ENCODE peak calls at places on chromosomes 7 and 10, in seven cellular contexts. W is activated T-cell treated with anti-CD3 and anti-CD28 coated beads for 1 hour, V is NCI-H1105, B is cerebellar nuclear complex, L is MV-4-11, U is HS-5, S is endothelial cell. Z is an unnamed sample.

GRCh38 chr7:38375453-38375852 is 102.0 kb upstream of the TARP start:
- DNase-seq in U (no peak), L (no peak), V (no peak), S (no peak), B (peak; percentile 33), W (no peak), Z (no peak)

GRCh38 chr10:78028438-78029293 is 649 bp downstream of the POLR3A start:
- DNase-seq in V (no peak), L (no peak), W (peak; percentile 4), S (peak; percentile 25), B (no peak), U (no peak), Z (peak; percentile 59)

GRCh38 chr7:98686466-98687080 is 69.5 kb downstream of the NPTX2 start:
- DNase-seq in S (no peak), V (no peak), L (no peak), B (no peak), W (no peak), U (no peak), Z (no peak)

GRCh38 chr10:7153750-7154149 is 257.1 kb downstream of the SFMBT2 start:
- DNase-seq in S (no peak), U (peak; percentile 5), V (no peak), B (no peak), L (no peak), W (no peak), Z (no peak)

GRCh38 chr7:39217752-39218151 is 240.0 kb downstream of the POU6F2 start:
- DNase-seq in B (no peak), S (no peak), W (no peak), U (no peak), V (no peak), L (no peak), Z (no peak)

GRCh38 chr7:44275829-44276570 is 49.4 kb downstream of the CAMK2B start:
- DNase-seq in V (no peak), W (no peak), U (no peak), L (no peak), S (peak; percentile 52), B (no peak), Z (no peak)

GRCh38 chr10:62231371-62231770 is 37.3 kb downstream of the RTKN2 start:
- DNase-seq in U (peak; percentile 82), S (no peak), L (no peak), V (no peak), B (no peak), W (no peak), Z (peak; percentile 66)

GRCh38 chr7:99210265-99210970 is 2.5 kb upstream of the KPNA7 start:
- DNase-seq in U (no peak), W (no peak), B (no peak), V (no peak), S (no peak), L (peak; percentile 11), Z (no peak)

GRCh38 chr10:124653311-124653710 is 90.9 kb downstream of the FAM53B start:
- DNase-seq in B (no peak), L (no peak), U (no peak), W (no peak), V (no peak), S (no peak), Z (no peak)

Z was measured in ACHN.